ENCODE peak calls at places on chromosomes 4 and X, in seven cellular contexts. K is uterus, O is HFF-Myc, E is neural progenitor cell, N is endothelial cell, Q is omental fat pad, Y is brain microvascular endothelial cell. D is an unnamed sample.

GRCh38 chr4:5941601-5942000 is 48.7 kb upstream of the CRMP1 start:
- DNase-seq in K (no peak), O (no peak), E (no peak), N (no peak), Q (no peak), Y (no peak), D (no peak)

GRCh38 chr4:183029365-183029764 is 69.7 kb upstream of the WWC2 start:
- DNase-seq in K (no peak), O (no peak), E (no peak), N (no peak), Q (no peak), Y (no peak), D (no peak)

GRCh38 chr4:37928896-37929537 is 31.2 kb upstream of the PTTG2 start:
- DNase-seq in K (no peak), O (no peak), E (no peak), N (no peak), Q (no peak), Y (peak; percentile 36), D (no peak)

GRCh38 chr4:102684605-102685052 is 76.1 kb downstream of the MANBA start:
- DNase-seq in K (no peak), O (peak; percentile 29), E (no peak), N (no peak), Q (no peak), Y (peak; percentile 79), D (no peak)

GRCh38 chr4:124783847-124784246 is 71.3 kb upstream of the ANKRD50 start:
- DNase-seq in K (no peak), O (no peak), E (no peak), N (no peak), Q (no peak), Y (peak; percentile 70), D (no peak)

GRCh38 chr4:98908182-98908581 is 20.8 kb downstream of the EIF4E start:
- DNase-seq in K (no peak), O (no peak), E (no peak), N (no peak), Q (no peak), Y (no peak), D (no peak)

GRCh38 chrX:65706041-65706828 is 38.8 kb downstream of the MSN start:
- DNase-seq in K (no peak), O (peak; percentile 82), E (no peak), N (no peak), Q (no peak), Y (peak; percentile 46), D (peak; percentile 22)

GRCh38 chr4:54318904-54319303 is 89.8 kb downstream of the PDGFRA start:
- DNase-seq in K (no peak), O (peak; percentile 4), E (peak; percentile 70), N (peak; percentile 47), Q (no peak), Y (peak; percentile 14), D (no peak)

GRCh38 chr4:80361329-80361900 is 25.9 kb downstream of the CFAP299 start:
- DNase-seq in K (no peak), O (no peak), E (peak; percentile 8), N (no peak), Q (no peak), Y (no peak), D (no peak)

GRCh38 chr4:4641661-4642180 is 99.9 kb upstream of the STX18 start:
- DNase-seq in K (no peak), O (no peak), E (peak; percentile 21), N (no peak), Q (no peak), Y (no peak), D (no peak)

GRCh38 chr4:6749340-6750171 is 33.0 kb upstream of the KIAA0232 start:
- DNase-seq in K (peak; percentile 40), O (peak; percentile 9), E (no peak), N (no peak), Q (peak; percentile 32), Y (peak; percentile 15), D (peak; percentile 59)

GRCh38 chr4:2962614-2963184 is 507 bp downstream of the NOP14 start:
- DNase-seq in K (no peak), O (no peak), E (peak; percentile 82), N (peak; percentile 62), Q (no peak), Y (peak; percentile 38), D (no peak)

GRCh38 chr4:47814896-47815295 is 23.0 kb downstream of the CORIN start:
- DNase-seq in K (no peak), O (no peak), E (no peak), N (no peak), Q (no peak), Y (peak; percentile 20), D (no peak)

GRCh38 chr4:17814140-17814539 is 3.4 kb downstream of the NCAPG start:
- DNase-seq in K (no peak), O (no peak), E (no peak), N (no peak), Q (no peak), Y (peak; percentile 48), D (no peak)

GRCh38 chr4:54228563-54229501 is at the start of gene PDGFRA:
- DNase-seq in K (peak; percentile 87), O (peak; percentile 94), E (peak; percentile 45), N (no peak), Q (no peak), Y (peak; percentile 18), D (peak; percentile 66)

DNA sequence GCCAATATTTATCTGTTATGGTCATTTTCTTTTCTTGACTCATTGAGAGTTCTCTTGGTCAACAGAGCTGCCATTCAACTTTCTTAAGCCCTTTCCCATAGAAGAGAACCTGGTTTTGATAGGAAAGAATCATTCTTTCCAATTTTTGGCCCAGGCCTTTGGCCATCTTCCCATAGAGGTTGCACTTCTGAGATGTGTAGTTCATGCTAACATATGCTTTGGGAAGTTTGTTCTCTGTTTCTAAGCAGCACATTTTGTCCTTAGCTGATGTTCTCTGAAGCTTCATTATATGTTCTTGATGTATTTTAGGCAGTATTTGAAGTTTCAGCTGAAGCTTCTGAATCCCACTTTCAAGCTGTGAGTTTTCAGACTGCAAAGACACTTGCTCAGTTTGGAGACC is 161.1 kb downstream of the VEGFC start:
- DNase-seq in K (no peak), O (no peak), E (no peak), N (no peak), Q (no peak), Y (no peak), D (no peak)
- TF ChIP-seq CTCF in K (no peak), O (no peak), E (no peak), N (no peak), Q (no peak), Y (no peak), D (no peak)

GRCh38 chr4:48931459-48931858 is 24.9 kb upstream of the OCIAD2 start:
- DNase-seq in K (no peak), O (no peak), E (no peak), N (no peak), Q (no peak), Y (no peak), D (no peak)
- TF ChIP-seq CTCF in K (no peak), O (no peak), E (no peak), N (no peak), Q (no peak), Y (no peak), D (no peak)

GRCh38 chrX:40153335-40154221 is 55.8 kb upstream of the BCOR start:
- DNase-seq in K (peak; percentile 58), O (no peak), E (peak; percentile 70), N (peak; percentile 22), Q (no peak), Y (no peak), D (no peak)
- TF ChIP-seq CTCF in K (peak; percentile 37), O (no peak), E (peak; percentile 6), N (no peak), Q (no peak), Y (no peak), D (no peak)

GRCh38 chrX:139832728-139833309 is 100.0 kb downstream of the ATP11C start:
- DNase-seq in K (no peak), O (no peak), E (no peak), N (no peak), Q (no peak), Y (no peak), D (no peak)
- TF ChIP-seq CTCF in K (no peak), O (no peak), E (no peak), N (no peak), Q (no peak), Y (no peak), D (no peak)

DNA sequence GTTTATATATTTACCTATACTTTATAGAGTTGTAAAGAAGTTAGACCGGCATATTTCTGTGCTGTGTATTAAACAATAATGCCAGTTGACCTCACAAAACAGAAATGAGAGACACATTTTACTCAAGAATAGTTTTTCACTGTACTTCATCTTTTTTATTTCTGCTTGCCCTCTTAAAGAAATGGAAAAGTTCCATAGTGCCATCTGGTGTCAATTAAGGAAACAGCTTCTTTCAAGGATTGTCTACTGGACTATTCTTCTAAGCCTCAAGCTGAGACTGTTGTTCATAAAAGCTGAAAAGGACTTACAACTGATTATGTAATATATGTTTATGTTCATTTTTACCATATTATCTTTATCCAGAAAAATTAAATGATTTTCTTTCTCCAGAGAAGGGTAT is 1523.8 kb downstream of the ARAP2 start:
- DNase-seq in K (no peak), O (peak; percentile 74), E (peak; percentile 48), N (no peak), Q (no peak), Y (no peak), D (no peak)
- TF ChIP-seq CTCF in K (no peak), O (peak; percentile 26), E (peak; percentile 75), N (peak; percentile 61), Q (no peak), Y (peak; percentile 48), D (peak; percentile 32)

GRCh38 chrX:134423606-134424005 is 36.4 kb upstream of the HPRT1 start:
- DNase-seq in K (no peak), O (no peak), E (no peak), N (no peak), Q (no peak), Y (no peak), D (no peak)
- TF ChIP-seq CTCF in K (no peak), O (peak; percentile 14), E (peak; percentile 26), N (no peak), Q (no peak), Y (peak; percentile 36), D (peak; percentile 43)